ENCODE peak calls at places on chromosomes 6 and 20, in nine cellular contexts. I is adrenal gland, F is transverse colon, Z is uterus, K is spleen, N is stomach, V is ovary, P is heart left ventricle, M is GM12892. A is an unnamed sample.

GRCh38 chr20:17682103-17682888 is at the start of gene RRBP1:
- DNase-seq in I (peak), F (peak), Z (peak), K (peak), N (peak), V (peak), P (peak), M (peak), A (peak)

GRCh38 chr6:8627085-8627861 is 191.9 kb upstream of the SLC35B3 start:
- DNase-seq in I (no peak), F (no peak), Z (no peak), K (no peak), N (no peak), V (no peak), P (no peak), M (no peak), A (peak)

GRCh38 chr6:153003294-153003645 is 761 bp upstream of the MTRF1L start:
- DNase-seq in I (no peak), F (no peak), Z (no peak), K (no peak), N (no peak), V (no peak), P (no peak), M (no peak), A (no peak)

GRCh38 chr6:166862287-166862977 is 93.9 kb downstream of the RNASET2 start:
- DNase-seq in I (no peak), F (no peak), Z (no peak), K (peak), N (peak), V (no peak), P (peak), M (peak), A (no peak)

GRCh38 chr20:50678213-50678898 is 13.0 kb downstream of the RIPOR3 start:
- DNase-seq in I (peak), F (peak), Z (no peak), K (no peak), N (peak), V (peak), P (no peak), M (no peak), A (no peak)

GRCh38 chr20:1371830-1372539 is 20.9 kb downstream of the FKBP1A start:
- DNase-seq in I (no peak), F (no peak), Z (no peak), K (no peak), N (no peak), V (no peak), P (no peak), M (no peak), A (no peak)

GRCh38 chr6:69936674-69937363 is 70.5 kb downstream of the COL19A1 start:
- DNase-seq in I (no peak), F (no peak), Z (no peak), K (no peak), N (no peak), V (no peak), P (peak), M (no peak), A (no peak)

GRCh38 chr6:54327631-54328030 is 19.4 kb downstream of the TINAG start:
- DNase-seq in I (no peak), F (no peak), Z (no peak), K (no peak), N (no peak), V (no peak), P (no peak), M (no peak), A (no peak)

GRCh38 chr20:63792866-63793265 is 38.2 kb downstream of the ZBTB46 start:
- DNase-seq in I (no peak), F (no peak), Z (no peak), K (no peak), N (no peak), V (no peak), P (peak), M (no peak), A (no peak)

GRCh38 chr20:61537721-61538480 is 285.8 kb downstream of the CDH4 start:
- DNase-seq in I (no peak), F (no peak), Z (no peak), K (no peak), N (no peak), V (no peak), P (no peak), M (no peak), A (no peak)

GRCh38 chr6:137740967-137741761 is 125.9 kb upstream of the TNFAIP3 start:
- DNase-seq in I (no peak), F (no peak), Z (no peak), K (no peak), N (no peak), V (no peak), P (no peak), M (no peak), A (no peak)

GRCh38 chr6:158405933-158406332 is 93.7 kb downstream of the TULP4 start:
- DNase-seq in I (no peak), F (no peak), Z (no peak), K (no peak), N (no peak), V (no peak), P (no peak), M (no peak), A (no peak)

GRCh38 chr6:89985744-89986493 is 91.7 kb downstream of the GJA10 start:
- DNase-seq in I (no peak), F (no peak), Z (no peak), K (no peak), N (no peak), V (no peak), P (peak), M (no peak), A (no peak)

GRCh38 chr6:104642871-104643270 is 216.8 kb downstream of the HACE1 start:
- DNase-seq in I (no peak), F (no peak), Z (no peak), K (no peak), N (no peak), V (no peak), P (no peak), M (no peak), A (no peak)

GRCh38 chr6:136782021-136782770 is 10.1 kb downstream of the MAP3K5 start:
- DNase-seq in I (no peak), F (no peak), Z (no peak), K (no peak), N (no peak), V (no peak), P (no peak), M (no peak), A (peak)

GRCh38 chr6:75368864-75369402 is 84.3 kb upstream of the TMEM30A start:
- DNase-seq in I (peak), F (no peak), Z (no peak), K (no peak), N (no peak), V (no peak), P (no peak), M (no peak), A (no peak)

GRCh38 chr20:43017241-43018030 is 172.3 kb downstream of the PTPRT start:
- DNase-seq in I (no peak), F (no peak), Z (no peak), K (no peak), N (no peak), V (no peak), P (no peak), M (no peak), A (no peak)

GRCh38 chr6:7241709-7242645 is 71.0 kb downstream of the SSR1 start:
- DNase-seq in I (no peak), F (peak), Z (no peak), K (no peak), N (peak), V (no peak), P (peak), M (no peak), A (no peak)

GRCh38 chr6:105015482-105015881 is 58.6 kb downstream of the LIN28B start:
- DNase-seq in I (no peak), F (no peak), Z (no peak), K (no peak), N (no peak), V (no peak), P (no peak), M (no peak), A (no peak)

GRCh38 chr6:159720708-159721107 is 6.6 kb upstream of the WTAP start:
- DNase-seq in I (no peak), F (no peak), Z (no peak), K (no peak), N (no peak), V (no peak), P (no peak), M (no peak), A (no peak)

GRCh38 chr6:37994238-37994637 is 174.7 kb downstream of the ZFAND3 start:
- DNase-seq in I (no peak), F (no peak), Z (no peak), K (no peak), N (no peak), V (no peak), P (no peak), M (no peak), A (no peak)

GRCh38 chr20:19993937-19994667 is 23.1 kb upstream of the NAA20 start:
- DNase-seq in I (no peak), F (no peak), Z (no peak), K (no peak), N (no peak), V (no peak), P (peak), M (no peak), A (no peak)

GRCh38 chr6:160513836-160514235 is 150.2 kb downstream of the LPA start:
- DNase-seq in I (no peak), F (no peak), Z (no peak), K (no peak), N (no peak), V (no peak), P (no peak), M (no peak), A (no peak)

GRCh38 chr6:82419088-82419720 is 55.6 kb downstream of the TPBG start:
- DNase-seq in I (no peak), F (no peak), Z (no peak), K (no peak), N (no peak), V (no peak), P (no peak), M (no peak), A (no peak)

DNA sequence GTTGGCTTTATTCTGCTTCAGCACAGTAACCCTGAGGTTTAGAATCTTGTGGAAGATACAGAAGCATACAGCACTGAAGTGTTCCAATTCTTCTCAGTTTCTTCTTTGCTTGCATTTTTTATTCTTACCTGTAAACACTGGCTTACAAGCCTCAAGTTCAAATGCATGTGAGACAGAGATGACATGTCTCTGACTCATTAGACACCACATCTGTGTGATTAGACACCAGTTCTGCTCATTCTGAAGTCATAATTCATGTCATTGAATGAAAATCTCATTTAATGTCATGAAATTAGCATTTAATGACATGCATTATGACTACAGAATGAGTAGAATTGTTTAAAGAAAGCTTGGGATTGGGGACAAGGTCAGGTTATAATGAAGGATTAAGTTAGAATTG is 5.8 kb downstream of the GZF1 start:
- DNase-seq in I (no peak), F (no peak), Z (no peak), K (no peak), N (no peak), V (no peak), P (no peak), M (no peak), A (no peak)
- TF ChIP-seq POLR2A in I (no peak), F (no peak), Z (no peak), K (no peak), N (no peak), V (no peak), P (no peak), M (no peak), A (no peak)

GRCh38 chr6:99393698-99394531 is at the start of gene COQ3:
- DNase-seq in I (peak), F (peak), Z (peak), K (peak), N (peak), V (peak), P (peak), M (peak), A (peak)
- TF ChIP-seq POLR2A in I (peak), F (peak), Z (no peak), K (no peak), N (no peak), V (no peak), P (no peak), M (peak), A (peak)

GRCh38 chr6:31654574-31655348 is 933 bp upstream of the APOM start:
- DNase-seq in I (no peak), F (no peak), Z (no peak), K (no peak), N (no peak), V (no peak), P (no peak), M (no peak), A (no peak)
- TF ChIP-seq POLR2A in I (no peak), F (no peak), Z (no peak), K (no peak), N (no peak), V (no peak), P (no peak), M (no peak), A (no peak)

GRCh38 chr6:5260661-5261544 is at the start of the genes FARS2 and LYRM4:
- DNase-seq in I (peak), F (peak), Z (peak), K (peak), N (peak), V (peak), P (peak), M (peak), A (peak)
- TF ChIP-seq POLR2A in I (peak), F (no peak), Z (peak), K (no peak), N (no peak), V (no peak), P (no peak), M (peak), A (peak)

A was measured in H54.